ENCODE peak calls at places on chromosomes 13 and 19, in six cellular contexts. F, A, G, W, X and K are unnamed samples.

GRCh38 chr13:29845440-29846056 is 4.9 kb downstream of the UBL3 start:
- DNase-seq in F (no peak), A (no peak), G (no peak), W (no peak), X (no peak), K (no peak)

GRCh38 chr13:79392882-79393563 is 13.0 kb downstream of the RBM26 start:
- DNase-seq in F (no peak), A (no peak), G (peak), W (peak), X (no peak), K (no peak)

GRCh38 chr13:71828117-71828516 is 38.9 kb downstream of the DACH1 start:
- DNase-seq in F (no peak), A (no peak), G (no peak), W (no peak), X (no peak), K (no peak)

GRCh38 chr19:29113838-29114237 is 99.1 kb downstream of the UQCRFS1 start:
- DNase-seq in F (no peak), A (no peak), G (no peak), W (no peak), X (no peak), K (no peak)

GRCh38 chr13:112825875-112826274 is 136.0 kb downstream of the ATP11A start:
- DNase-seq in F (no peak), A (no peak), G (no peak), W (no peak), X (no peak), K (no peak)

GRCh38 chr19:19997656-19998268 is 41.5 kb downstream of the ZNF682 start:
- DNase-seq in F (no peak), A (no peak), G (peak), W (peak), X (peak), K (no peak)

GRCh38 chr13:111469916-111470506 is 149.6 kb downstream of the TEX29 start:
- DNase-seq in F (no peak), A (no peak), G (no peak), W (no peak), X (no peak), K (no peak)

GRCh38 chr19:39497850-39498261 is 891 bp upstream of the DLL3 start:
- DNase-seq in F (no peak), A (no peak), G (no peak), W (peak), X (no peak), K (no peak)

GRCh38 chr13:50910483-50910805 is 853 bp downstream of the RNASEH2B start:
- DNase-seq in F (no peak), A (no peak), G (no peak), W (no peak), X (no peak), K (no peak)